ENCODE peak calls at places on chromosomes 6 and 20, in six cellular contexts. P, I, Z, O, K and J are unnamed samples.

GRCh38 chr6:161367472-161367871 is 93.6 kb upstream of the AGPAT4 start:
- DNase-seq in P (no peak), I (no peak), Z (no peak), O (no peak), K (no peak), J (no peak)

GRCh38 chr6:44289726-44290125 is 19.5 kb downstream of the TMEM151B start:
- DNase-seq in P (no peak), I (peak; percentile 48), Z (no peak), O (no peak), K (no peak), J (no peak)

GRCh38 chr6:127515234-127515793 is 3.8 kb downstream of the MTCL3 start:
- DNase-seq in P (peak; percentile 66), I (no peak), Z (no peak), O (peak; percentile 28), K (peak; percentile 87), J (peak; percentile 27)

GRCh38 chr6:22332216-22332615 is 35.4 kb upstream of the PRL start:
- DNase-seq in P (no peak), I (no peak), Z (no peak), O (no peak), K (no peak), J (no peak)

GRCh38 chr20:47263502-47264084 is 92.9 kb downstream of the ZMYND8 start:
- DNase-seq in P (peak; percentile 47), I (no peak), Z (no peak), O (no peak), K (peak; percentile 37), J (no peak)

GRCh38 chr6:7770111-7770510 is 44.2 kb downstream of the BMP6 start:
- DNase-seq in P (no peak), I (no peak), Z (peak; percentile 69), O (no peak), K (no peak), J (no peak)

GRCh38 chr6:8939615-8940014 is 504.3 kb upstream of the SLC35B3 start:
- DNase-seq in P (no peak), I (no peak), Z (no peak), O (no peak), K (no peak), J (no peak)

GRCh38 chr6:160790028-160790792 is 88.2 kb downstream of the PLG start:
- DNase-seq in P (peak; percentile 21), I (no peak), Z (no peak), O (no peak), K (no peak), J (no peak)

GRCh38 chr6:97240222-97240621 is 42.8 kb downstream of the MMS22L start:
- DNase-seq in P (peak; percentile 63), I (no peak), Z (peak; percentile 74), O (peak; percentile 10), K (no peak), J (peak; percentile 55)

GRCh38 chr6:27518881-27519795 is 46.2 kb upstream of the ZNF184 start:
- DNase-seq in P (peak; percentile 93), I (peak; percentile 62), Z (peak; percentile 90), O (peak; percentile 94), K (peak; percentile 65), J (peak; percentile 89)

GRCh38 chr6:24600903-24601302 is 45.1 kb downstream of the KIAA0319 start:
- DNase-seq in P (no peak), I (no peak), Z (no peak), O (no peak), K (no peak), J (no peak)

GRCh38 chr6:217048-217659 is 75.1 kb upstream of the DUSP22 start:
- DNase-seq in P (peak; percentile 22), I (no peak), Z (no peak), O (no peak), K (peak; percentile 64), J (no peak)

GRCh38 chr6:151681426-151682059 is 125.9 kb upstream of the ESR1 start:
- DNase-seq in P (peak; percentile 69), I (peak; percentile 41), Z (no peak), O (peak; percentile 28), K (no peak), J (no peak)

GRCh38 chr20:3121955-3122610 is 37.6 kb upstream of the AVP start:
- DNase-seq in P (no peak), I (no peak), Z (no peak), O (no peak), K (no peak), J (no peak)

GRCh38 chr6:22041797-22042489 is 254.9 kb downstream of the PRL start:
- DNase-seq in P (peak; percentile 85), I (no peak), Z (peak; percentile 81), O (peak; percentile 36), K (no peak), J (peak; percentile 38)

GRCh38 chr6:26215200-26216014 is 128.2 kb downstream of the HFE start:
- DNase-seq in P (peak; percentile 29), I (peak; percentile 30), Z (peak; percentile 36), O (peak; percentile 32), K (no peak), J (no peak)

GRCh38 chr20:9711872-9712271 is 127.0 kb downstream of the PAK5 start:
- DNase-seq in P (no peak), I (no peak), Z (no peak), O (no peak), K (no peak), J (no peak)

GRCh38 chr6:88376759-88377387 is 210.7 kb upstream of the CNR1 start:
- DNase-seq in P (peak; percentile 84), I (no peak), Z (peak; percentile 6), O (peak; percentile 53), K (no peak), J (peak; percentile 80)

GRCh38 chr20:32116079-32116521 is 6.6 kb downstream of the TM9SF4 start:
- DNase-seq in P (peak; percentile 19), I (no peak), Z (peak; percentile 22), O (no peak), K (no peak), J (no peak)

GRCh38 chr6:144613859-144614258 is 328.7 kb downstream of the UTRN start:
- DNase-seq in P (peak; percentile 35), I (no peak), Z (peak; percentile 16), O (no peak), K (no peak), J (no peak)

GRCh38 chr20:21103582-21104465 is 2.3 kb downstream of the LINC00237 start:
- DNase-seq in P (no peak), I (no peak), Z (no peak), O (no peak), K (no peak), J (no peak)

GRCh38 chr20:21100590-21101452 is 5.3 kb downstream of the LINC00237 start:
- DNase-seq in P (peak; percentile 26), I (no peak), Z (peak; percentile 2), O (peak; percentile 66), K (no peak), J (no peak)

GRCh38 chr20:21102691-21103311 is 3.4 kb downstream of the LINC00237 start:
- DNase-seq in P (peak; percentile 41), I (peak; percentile 61), Z (peak; percentile 1), O (no peak), K (no peak), J (no peak)

GRCh38 chr20:21101453-21102251 is 4.5 kb downstream of the LINC00237 start:
- DNase-seq in P (peak; percentile 23), I (peak; percentile 13), Z (no peak), O (no peak), K (no peak), J (no peak)

GRCh38 chr20:21102252-21102609 is 3.9 kb downstream of the LINC00237 start:
- DNase-seq in P (no peak), I (no peak), Z (no peak), O (no peak), K (no peak), J (no peak)
- H3K4me3 ChIP-seq in P (no peak overlapping the region), I (no peak overlapping the region), Z (no peak overlapping the region), O (no peak overlapping the region), K (no peak overlapping the region), J (no peak overlapping the region)

DNA sequence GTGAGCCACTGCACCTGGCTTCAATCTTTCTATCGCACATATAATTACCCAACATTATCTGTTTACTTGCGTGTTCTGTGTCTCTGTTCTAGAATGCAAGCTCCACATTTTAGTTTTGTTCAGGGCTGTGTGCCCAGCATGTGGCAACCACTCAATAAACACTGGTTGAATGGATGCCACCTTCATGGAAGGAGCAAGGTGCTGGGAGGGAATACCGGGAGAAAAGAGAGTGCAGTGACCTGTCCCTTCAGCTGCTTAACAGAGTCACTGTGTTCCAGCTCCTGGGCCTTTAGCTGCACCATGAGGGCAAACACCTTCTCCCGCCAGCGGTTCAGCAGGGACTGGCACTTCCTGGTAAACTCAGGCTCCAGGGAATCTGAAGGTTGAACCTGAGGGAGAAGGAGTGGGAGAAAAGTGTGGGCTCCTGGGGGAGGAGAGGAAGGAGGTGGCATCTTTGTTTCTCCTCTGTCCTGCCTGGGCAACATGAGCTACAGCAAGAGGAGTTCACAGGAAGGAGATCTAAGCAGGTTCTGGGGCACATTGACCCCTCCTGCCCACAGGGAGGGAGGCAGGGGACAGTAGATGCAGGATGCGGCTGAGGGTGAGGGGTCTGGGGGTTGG is 7.7 kb downstream of the CCHCR1 start:
- DNase-seq in P (no peak), I (no peak), Z (no peak), O (no peak), K (no peak), J (no peak)
- H3K27ac ChIP-seq in P (no peak overlapping the region), I (no peak overlapping the region), Z (no peak overlapping the region), O (no peak overlapping the region), K (no peak overlapping the region), J (no peak overlapping the region)

GRCh38 chr20:63413323-63413722 is 52.2 kb upstream of the CHRNA4 start:
- DNase-seq in P (no peak), I (no peak), Z (no peak), O (no peak), K (no peak), J (no peak)

GRCh38 chr20:63412889-63413288 is 51.7 kb upstream of the CHRNA4 start:
- DNase-seq in P (no peak), I (no peak), Z (no peak), O (no peak), K (no peak), J (no peak)

GRCh38 chr20:63409834-63410435 is 48.8 kb upstream of the CHRNA4 start:
- DNase-seq in P (no peak), I (no peak), Z (no peak), O (no peak), K (no peak), J (no peak)

GRCh38 chr20:63411898-63412631 is 50.9 kb upstream of the CHRNA4 start:
- DNase-seq in P (no peak), I (no peak), Z (no peak), O (no peak), K (no peak), J (no peak)

DNA sequence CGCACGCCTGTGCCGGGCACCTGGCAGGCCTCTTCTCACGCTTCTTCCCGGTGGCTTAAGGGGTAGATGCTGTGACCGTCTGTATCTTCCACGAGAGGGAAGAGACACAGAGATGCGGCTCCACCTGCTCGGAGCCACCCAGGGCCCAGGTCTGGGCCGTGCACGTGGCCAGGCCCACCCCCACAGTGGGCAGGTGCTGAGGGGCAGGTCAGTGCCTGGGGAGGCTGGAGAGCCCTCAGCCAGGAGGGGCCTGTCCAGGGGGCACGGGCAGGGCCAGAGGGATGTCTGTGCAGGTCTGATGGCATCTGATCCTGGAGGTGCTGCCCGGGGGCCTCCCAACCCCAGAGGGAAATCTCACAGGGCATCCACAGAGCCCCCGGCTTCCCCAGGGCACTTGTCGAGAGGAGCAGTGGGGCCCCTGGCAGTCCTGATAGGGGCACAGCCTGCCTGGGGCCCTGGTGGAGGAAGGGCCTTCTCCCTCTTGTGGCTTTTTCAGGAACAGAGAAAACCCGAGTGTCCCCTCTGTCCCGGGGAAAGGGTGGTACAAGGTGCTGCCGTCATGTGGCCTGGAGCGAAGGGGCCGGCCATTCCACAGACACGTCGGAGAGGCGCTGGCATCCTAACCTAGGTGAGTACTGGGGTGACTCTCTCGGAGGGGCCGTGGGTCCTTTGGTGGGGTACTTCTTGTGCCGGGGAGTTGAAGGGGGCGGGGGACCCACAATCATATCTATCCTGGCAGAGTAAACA is 50.2 kb upstream of the CHRNA4 start:
- DNase-seq in P (no peak), I (no peak), Z (no peak), O (no peak), K (no peak), J (no peak)
- H3K4me3 ChIP-seq in P (no peak overlapping the region), I (no peak overlapping the region), Z (no peak overlapping the region), O (no peak overlapping the region), K (no peak overlapping the region), J (no peak overlapping the region)

GRCh38 chr6:32079566-32080290 is 29.4 kb downstream of the TNXB start:
- DNase-seq in P (peak; percentile 29), I (no peak), Z (no peak), O (no peak), K (no peak), J (no peak)
- H3K27ac ChIP-seq in P (no peak overlapping the region), I (no peak overlapping the region), Z (no peak overlapping the region), O (no peak overlapping the region), K (no peak overlapping the region), J (no peak overlapping the region)